ENCODE peak calls at places on chromosomes 13 and 19, in five cellular contexts. One of them, this sample, is unnamed. For H3K4me1, the result is how much of the 10 kb centered on the place peaks cover.

GRCh38 chr13:75938811-75939525 is 302.8 kb downstream of the LMO7 start:
- DNase-seq in transverse colon: no peak
- DNase-seq in body of pancreas: no peak
- DNase-seq in gastrocnemius medialis: no peak
- DNase-seq in adrenal gland: no peak
- DNase-seq in this sample: no peak

GRCh38 chr19:2974342-2974932 is 2.9 kb upstream of the TLE6 start:
- DNase-seq in transverse colon: no peak
- DNase-seq in body of pancreas: peak
- DNase-seq in gastrocnemius medialis: peak
- DNase-seq in adrenal gland: peak
- DNase-seq in this sample: peak

GRCh38 chr13:22936228-22936627 is 244.6 kb upstream of the SGCG start:
- DNase-seq in transverse colon: no peak
- DNase-seq in body of pancreas: no peak
- DNase-seq in gastrocnemius medialis: no peak
- DNase-seq in adrenal gland: no peak
- DNase-seq in this sample: no peak

GRCh38 chr13:44884076-44884729 is 105.1 kb downstream of the NUFIP1 start:
- DNase-seq in transverse colon: no peak
- DNase-seq in body of pancreas: no peak
- DNase-seq in gastrocnemius medialis: no peak
- DNase-seq in adrenal gland: no peak
- DNase-seq in this sample: no peak

GRCh38 chr13:48029859-48030258 is 7.7 kb upstream of the NUDT15 start:
- DNase-seq in transverse colon: no peak
- DNase-seq in body of pancreas: no peak
- DNase-seq in gastrocnemius medialis: no peak
- DNase-seq in adrenal gland: no peak
- DNase-seq in this sample: no peak

GRCh38 chr19:30144794-30145193 is 202.8 kb downstream of the URI1 start:
- DNase-seq in transverse colon: no peak
- DNase-seq in body of pancreas: no peak
- DNase-seq in gastrocnemius medialis: no peak
- DNase-seq in adrenal gland: no peak
- DNase-seq in this sample: peak

GRCh38 chr19:33465371-33465770 is 56.2 kb downstream of the PEPD start:
- DNase-seq in transverse colon: no peak
- DNase-seq in body of pancreas: no peak
- DNase-seq in gastrocnemius medialis: no peak
- DNase-seq in adrenal gland: no peak
- DNase-seq in this sample: no peak

GRCh38 chr19:43774103-43774939 is 6.5 kb downstream of the KCNN4 start:
- DNase-seq in transverse colon: peak
- DNase-seq in body of pancreas: peak
- DNase-seq in gastrocnemius medialis: peak
- DNase-seq in adrenal gland: peak
- DNase-seq in this sample: peak

GRCh38 chr13:97307096-97307495 is 85.0 kb downstream of the MBNL2 start:
- DNase-seq in transverse colon: no peak
- DNase-seq in body of pancreas: no peak
- DNase-seq in gastrocnemius medialis: no peak
- DNase-seq in adrenal gland: no peak
- DNase-seq in this sample: no peak

GRCh38 chr13:97306646-97307045 is 84.5 kb downstream of the MBNL2 start:
- DNase-seq in transverse colon: no peak
- DNase-seq in body of pancreas: peak
- DNase-seq in gastrocnemius medialis: no peak
- DNase-seq in adrenal gland: no peak
- DNase-seq in this sample: no peak

GRCh38 chr13:97307882-97308624 is 85.9 kb downstream of the MBNL2 start:
- DNase-seq in transverse colon: no peak
- DNase-seq in body of pancreas: peak
- DNase-seq in gastrocnemius medialis: no peak
- DNase-seq in adrenal gland: no peak
- DNase-seq in this sample: no peak

GRCh38 chr13:97308735-97309429 is 86.7 kb downstream of the MBNL2 start:
- DNase-seq in transverse colon: no peak
- DNase-seq in body of pancreas: no peak
- DNase-seq in gastrocnemius medialis: no peak
- DNase-seq in adrenal gland: no peak
- DNase-seq in this sample: no peak

DNA sequence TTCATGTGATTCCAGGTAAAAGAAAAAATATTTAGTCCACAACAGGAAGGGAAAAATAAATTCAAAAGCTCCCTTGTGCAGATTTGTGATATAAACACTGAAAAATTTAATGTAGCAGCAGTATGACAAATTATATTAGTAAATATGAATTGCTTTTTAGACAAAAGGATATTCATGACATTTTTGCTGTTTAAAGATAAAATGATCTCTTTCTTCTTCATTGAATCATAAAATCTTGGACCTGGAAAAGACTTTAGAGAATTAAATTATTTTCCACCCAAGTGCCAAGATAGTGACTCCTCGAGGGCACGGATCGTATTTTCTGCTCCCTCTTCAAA is 85.4 kb downstream of the MBNL2 start:
- DNase-seq in transverse colon: no peak
- DNase-seq in body of pancreas: no peak
- DNase-seq in gastrocnemius medialis: no peak
- DNase-seq in adrenal gland: no peak
- DNase-seq in this sample: no peak
- H3K4me1 ChIP-seq in transverse colon: under half
- H3K4me1 ChIP-seq in body of pancreas: under half
- H3K4me1 ChIP-seq in gastrocnemius medialis: half or more
- H3K4me1 ChIP-seq in adrenal gland: half or more
- H3K4me1 ChIP-seq in this sample: under half

GRCh38 chr13:102395174-102395573 is 6.7 kb downstream of the FGF14 start:
- DNase-seq in transverse colon: no peak
- DNase-seq in body of pancreas: no peak
- DNase-seq in gastrocnemius medialis: no peak
- DNase-seq in adrenal gland: no peak
- DNase-seq in this sample: no peak
- H3K27ac ChIP-seq in transverse colon: peak
- H3K27ac ChIP-seq in body of pancreas: peak
- H3K27ac ChIP-seq in gastrocnemius medialis: peak
- H3K27ac ChIP-seq in adrenal gland: no peak
- H3K27ac ChIP-seq in this sample: peak

GRCh38 chr19:1267441-1268391 is 1.4 kb upstream of the CIRBP start:
- DNase-seq in transverse colon: no peak
- DNase-seq in body of pancreas: no peak
- DNase-seq in gastrocnemius medialis: no peak
- DNase-seq in adrenal gland: peak
- DNase-seq in this sample: peak

GRCh38 chr19:1265611-1266115 is 3.5 kb upstream of the CIRBP start:
- DNase-seq in transverse colon: peak
- DNase-seq in body of pancreas: peak
- DNase-seq in gastrocnemius medialis: no peak
- DNase-seq in adrenal gland: peak
- DNase-seq in this sample: peak

GRCh38 chr19:1268392-1269064 is 604 bp upstream of the CIRBP start:
- DNase-seq in transverse colon: no peak
- DNase-seq in body of pancreas: no peak
- DNase-seq in gastrocnemius medialis: no peak
- DNase-seq in adrenal gland: peak
- DNase-seq in this sample: no peak

GRCh38 chr19:1266116-1266817 is 2.9 kb upstream of the CIRBP start:
- DNase-seq in transverse colon: peak
- DNase-seq in body of pancreas: peak
- DNase-seq in gastrocnemius medialis: no peak
- DNase-seq in adrenal gland: peak
- DNase-seq in this sample: peak

DNA sequence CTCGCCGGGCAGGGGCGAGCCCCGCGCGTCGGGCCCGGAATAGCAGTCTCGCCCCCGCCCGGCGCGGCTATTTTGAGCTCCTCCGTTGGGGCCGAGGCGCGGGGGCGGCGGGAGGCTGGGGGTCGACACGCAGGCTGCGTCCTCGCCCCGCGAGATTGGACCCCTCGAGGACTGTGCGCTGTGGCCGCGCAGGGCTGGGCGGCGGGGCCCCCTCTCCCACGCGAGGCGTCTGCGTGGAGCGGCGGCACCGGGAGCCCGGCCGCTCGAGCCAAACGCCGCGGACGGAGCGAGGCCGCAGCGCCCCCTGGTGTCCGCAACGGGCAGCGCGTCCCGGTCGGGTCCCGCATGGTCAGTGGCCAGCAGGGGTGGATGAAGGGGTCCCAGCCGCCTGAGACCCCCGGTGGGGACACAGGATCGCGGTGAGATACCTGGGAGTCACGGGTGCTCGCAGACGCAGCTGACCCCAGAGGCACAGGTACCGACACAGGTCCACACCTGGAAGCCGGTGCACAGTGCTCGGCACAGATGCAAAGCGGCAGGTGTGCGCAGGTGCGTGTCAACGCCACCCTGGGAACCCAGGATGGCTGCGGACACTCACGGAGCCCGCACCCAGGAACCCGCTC is 2.2 kb upstream of the CIRBP start:
- DNase-seq in transverse colon: peak
- DNase-seq in body of pancreas: peak
- DNase-seq in gastrocnemius medialis: no peak
- DNase-seq in adrenal gland: peak
- DNase-seq in this sample: peak
- TF ChIP-seq POLR2A in transverse colon: no peak
- TF ChIP-seq POLR2A in body of pancreas: no peak
- TF ChIP-seq POLR2A in gastrocnemius medialis: no peak
- TF ChIP-seq POLR2A in adrenal gland: no peak
- TF ChIP-seq POLR2A in this sample: no peak

GRCh38 chr19:4639531-4640246 is 373 bp downstream of the TNFAIP8L1 start:
- DNase-seq in transverse colon: peak
- DNase-seq in body of pancreas: peak
- DNase-seq in gastrocnemius medialis: no peak
- DNase-seq in adrenal gland: peak
- DNase-seq in this sample: peak
- H3K4me1 ChIP-seq in transverse colon: under half
- H3K4me1 ChIP-seq in body of pancreas: under half
- H3K4me1 ChIP-seq in gastrocnemius medialis: under half
- H3K4me1 ChIP-seq in adrenal gland: under half
- H3K4me1 ChIP-seq in this sample: half or more

DNA sequence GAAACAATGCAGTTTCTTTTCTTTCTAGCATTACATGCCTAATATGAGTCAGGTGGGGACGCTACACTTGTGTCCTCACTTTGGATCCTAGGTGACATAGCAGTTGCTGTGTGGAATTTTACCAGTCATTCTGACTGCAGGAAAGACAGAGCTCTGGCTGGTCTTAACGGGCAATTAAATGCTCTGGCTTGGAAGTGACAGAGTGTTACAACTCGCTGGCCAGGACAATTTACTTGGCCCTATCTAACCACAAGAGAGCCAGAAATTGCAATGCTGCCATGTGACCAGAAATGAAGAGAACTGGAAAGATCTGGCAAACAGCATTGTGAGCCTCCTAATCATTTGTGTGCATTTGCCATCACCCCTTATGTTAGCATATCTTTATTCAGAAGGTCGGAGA is 351.1 kb downstream of the DCT start:
- DNase-seq in transverse colon: no peak
- DNase-seq in body of pancreas: peak
- DNase-seq in gastrocnemius medialis: peak
- DNase-seq in adrenal gland: no peak
- DNase-seq in this sample: peak
- H3K27ac ChIP-seq in transverse colon: peak
- H3K27ac ChIP-seq in body of pancreas: no peak
- H3K27ac ChIP-seq in gastrocnemius medialis: peak
- H3K27ac ChIP-seq in adrenal gland: no peak
- H3K27ac ChIP-seq in this sample: no peak